ENCODE peak calls at places on chromosomes 5 and 9, in seven cellular contexts. Y, F, V, I, D, B and H are unnamed samples.

GRCh38 chr5:158013939-158014338 is 155.0 kb upstream of the CLINT1 start:
- DNase-seq in V (peak; percentile 26), I (peak; percentile 7), D (no peak), Y (no peak), B (no peak), F (no peak), H (no peak)

GRCh38 chr5:39369123-39369815 is 5.0 kb upstream of the C9 start:
- DNase-seq in I (no peak), V (no peak), D (no peak), F (no peak), Y (no peak), B (no peak), H (no peak)

GRCh38 chr9:111516061-111516465 is 8.9 kb upstream of the ZNF483 start:
- DNase-seq in V (peak; percentile 25), F (no peak), Y (no peak), D (no peak), I (peak; percentile 60), B (no peak), H (peak; percentile 5)

GRCh38 chr5:88515881-88516819 is 247.5 kb upstream of the TMEM161B start:
- DNase-seq in D (no peak), V (no peak), I (no peak), F (no peak), Y (no peak), B (no peak), H (no peak)

GRCh38 chr9:95316794-95317118 is 753 bp downstream of the FANCC start:
- DNase-seq in I (peak; percentile 78), Y (peak; percentile 45), B (no peak), F (peak; percentile 90), V (peak; percentile 92), D (peak; percentile 51), H (no peak)

GRCh38 chr9:93065321-93065720 is 6.8 kb downstream of the SUSD3 start:
- DNase-seq in D (no peak), F (no peak), B (no peak), Y (no peak), I (no peak), V (no peak), H (no peak)

GRCh38 chr5:93602261-93603149 is 19.5 kb downstream of the NR2F1 start:
- DNase-seq in B (no peak), V (no peak), F (peak; percentile 76), I (no peak), Y (no peak), D (no peak), H (no peak)

GRCh38 chr5:87029951-87030350 is 237.7 kb upstream of the RASA1 start:
- DNase-seq in I (no peak), V (no peak), F (no peak), Y (no peak), D (no peak), B (no peak), H (no peak)

GRCh38 chr5:179262126-179262920 is 82.9 kb downstream of the ADAMTS2 start:
- DNase-seq in I (no peak), Y (no peak), D (no peak), B (no peak), F (peak; percentile 20), V (no peak), H (no peak)

GRCh38 chr9:91978739-91979414 is 28.8 kb upstream of the ROR2 start:
- DNase-seq in F (no peak), I (no peak), V (peak; percentile 61), Y (peak; percentile 26), D (no peak), B (no peak), H (no peak)

GRCh38 chr9:5798581-5798980 is 34.3 kb downstream of the ERMP1 start:
- DNase-seq in V (no peak), B (no peak), Y (no peak), F (no peak), I (no peak), D (no peak), H (no peak)

GRCh38 chr9:104386425-104387069 is 117.5 kb upstream of the OR13F1 start:
- DNase-seq in F (peak; percentile 41), I (peak; percentile 16), D (no peak), B (peak; percentile 8), V (peak; percentile 5), Y (peak; percentile 22), H (no peak)

GRCh38 chr5:37668524-37669047 is 171.3 kb downstream of the GDNF start:
- DNase-seq in D (no peak), Y (peak; percentile 86), B (peak; percentile 99), V (peak; percentile 78), F (no peak), I (peak; percentile 90), H (no peak)

GRCh38 chr5:74631088-74631960 is 9.2 kb downstream of the ENC1 start:
- DNase-seq in F (no peak), Y (no peak), I (no peak), V (peak; percentile 24), D (no peak), B (peak; percentile 84), H (peak; percentile 97)

GRCh38 chr9:111974092-111974681 is 77.6 kb downstream of the UGCG start:
- DNase-seq in V (no peak), F (no peak), I (no peak), D (no peak), B (no peak), Y (no peak), H (no peak)

GRCh38 chr5:15023846-15024245 is 152.3 kb upstream of the ANKH start:
- DNase-seq in V (no peak), F (no peak), Y (no peak), D (no peak), I (no peak), B (no peak), H (no peak)
- TF ChIP-seq SIN3A in V (no peak), F (no peak), Y (no peak), D (no peak), I (no peak), B (no peak), H (no peak)

DNA sequence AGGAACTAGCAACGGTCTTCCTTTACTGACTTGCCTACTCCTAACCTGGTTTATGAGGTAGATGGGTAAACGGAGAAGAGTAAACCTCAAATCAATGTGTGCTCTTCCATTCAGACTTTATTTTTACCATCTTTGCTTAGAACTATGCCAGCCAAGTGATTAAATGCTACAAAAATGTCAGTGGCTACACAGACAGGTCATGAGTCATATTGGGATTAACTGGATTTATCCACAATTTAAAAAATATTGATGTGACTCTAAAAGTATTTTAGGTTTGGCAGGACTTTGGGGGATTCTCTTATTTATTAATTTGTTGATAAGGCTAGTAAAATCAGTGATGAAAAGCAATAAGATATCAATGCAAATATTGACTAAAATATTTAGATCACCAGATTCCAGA is 275.0 kb downstream of the PLK2 start:
- DNase-seq in V (no peak), D (no peak), Y (no peak), F (no peak), I (no peak), B (no peak), H (no peak)
- TF ChIP-seq SIN3A in V (no peak), D (no peak), Y (no peak), F (no peak), I (no peak), B (no peak), H (no peak)

DNA sequence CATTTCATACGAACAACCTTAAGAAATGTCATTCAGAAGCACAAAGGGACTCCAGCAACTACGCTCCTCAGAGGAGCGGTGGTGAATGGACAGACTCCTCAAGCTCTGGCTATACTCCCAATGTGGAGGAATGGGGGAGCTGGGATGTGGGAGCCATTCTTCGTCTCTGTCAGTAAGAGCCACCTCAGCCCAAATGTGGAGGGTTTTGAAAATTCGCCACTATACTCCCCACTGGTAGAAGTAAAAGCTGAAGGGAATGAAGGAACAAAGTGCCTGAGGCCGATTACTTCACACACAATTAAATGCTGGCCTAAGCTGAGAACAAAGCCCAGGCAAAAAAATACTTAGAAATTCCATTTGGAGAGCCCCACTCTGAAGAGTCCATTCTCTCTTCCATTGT is 96.3 kb downstream of the ADAMTS12 start:
- DNase-seq in D (no peak), Y (no peak), F (no peak), V (no peak), B (no peak), I (no peak), H (no peak)
- TF ChIP-seq SIN3A in D (no peak), Y (no peak), F (no peak), V (no peak), B (no peak), I (no peak), H (no peak)

DNA sequence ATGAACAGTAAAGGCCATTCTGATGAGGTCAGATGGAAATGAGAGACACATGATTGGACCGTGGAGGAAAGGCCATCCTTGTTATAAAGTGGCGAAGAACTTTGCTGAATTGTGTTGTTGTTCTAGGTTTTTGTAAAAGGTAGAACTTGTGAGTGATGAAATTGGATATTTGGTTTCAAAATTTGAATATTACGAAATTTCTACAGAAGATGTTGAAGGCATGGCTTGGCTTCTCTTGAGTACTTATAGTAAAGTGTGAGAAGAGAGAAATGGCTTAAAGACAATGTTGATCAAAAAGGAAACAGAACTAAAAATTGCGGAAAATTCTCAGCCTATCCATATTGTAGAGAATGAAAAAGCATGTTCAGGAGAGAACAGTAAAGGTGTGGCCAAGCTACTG is 166.6 kb upstream of the S1PR3 start:
- DNase-seq in B (no peak), Y (no peak), D (no peak), F (no peak), I (no peak), V (no peak), H (no peak)
- TF ChIP-seq SIN3A in B (no peak), Y (no peak), D (no peak), F (no peak), I (no peak), V (no peak), H (no peak)

DNA sequence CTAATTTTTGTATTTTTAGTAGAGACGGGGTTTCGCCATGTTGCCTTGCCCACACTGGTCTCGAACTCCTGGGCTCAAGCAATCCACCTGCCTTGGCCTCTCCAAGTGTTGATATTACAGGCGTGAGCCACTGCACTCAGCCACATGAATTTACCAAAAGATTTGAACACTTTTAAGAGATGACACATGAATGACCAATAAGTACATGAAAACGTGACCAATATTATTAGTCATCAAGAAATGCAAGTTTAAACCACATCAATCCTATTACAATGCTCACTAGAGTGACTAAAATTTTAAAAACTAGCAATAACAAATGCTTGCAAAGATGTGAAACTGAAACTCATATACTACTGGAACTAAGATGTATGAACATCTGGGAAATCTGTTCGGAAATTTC is 54.3 kb downstream of the NR6A1 start:
- DNase-seq in Y (peak; percentile 64), V (no peak), B (no peak), F (no peak), I (no peak), D (no peak), H (no peak)
- TF ChIP-seq SIN3A in Y (peak; percentile 66), V (no peak), B (no peak), F (no peak), I (no peak), D (no peak), H (no peak)